ENCODE peak calls at places on chromosomes 6 and 20, in ten cellular contexts. B is stimulated activated CD8-positive, alpha-beta memory T cell treated with anti-CD3 and anti-CD28 coated beads, Interleukin-12 subunit alpha, Interleukin-12 subunit beta, amount 100 ng/mL, for 1 hour; A is cardiac muscle cell; C is caudate nucleus; M is mucosa of gallbladder; K is endodermal cell; N is NCI-H1105; H is stimulated activated CD4-positive, alpha-beta T cell treated with anti-CD3 and anti-CD28 coated beads, TNF-alpha, amount 100 ng/mL, for 4 hours; Z is activated CD4-positive, alpha-beta T cell treated with anti-CD3 and anti-CD28 coated beads, Interleukin-2, amount 50 U/mL, for 1 hour; V is GM12865. R is an unnamed sample.

GRCh38 chr6:166381733-166382499 is 824 bp downstream of the MPC1 start:
- DNase-seq in K (peak; percentile 95), A (peak; percentile 54), N (peak; percentile 85), C (no peak), M (peak; percentile 85), Z (peak; percentile 64), H (peak; percentile 33), V (peak; percentile 89), B (peak; percentile 31), R (peak; percentile 84)

GRCh38 chr6:132320007-132320406 is 81.3 kb downstream of the MOXD1 start:
- DNase-seq in H (no peak), M (no peak), C (no peak), V (peak; percentile 5), Z (no peak), A (peak; percentile 45), N (no peak), B (no peak), K (no peak), R (no peak)

GRCh38 chr6:43368517-43369160 is 808 bp downstream of the ZNF318 start:
- DNase-seq in V (no peak), K (peak; percentile 78), C (no peak), Z (no peak), M (peak; percentile 27), H (no peak), B (no peak), N (no peak), A (peak; percentile 55), R (peak; percentile 79)

GRCh38 chr6:34235605-34236422 is 859 bp upstream of the HMGA1 start:
- DNase-seq in M (peak; percentile 53), H (peak; percentile 56), B (peak; percentile 51), Z (peak; percentile 66), C (no peak), A (peak; percentile 80), N (no peak), V (peak; percentile 82), K (no peak), R (peak; percentile 95)

GRCh38 chr20:50163570-50164317 is 10.2 kb upstream of the PEDS1 start:
- DNase-seq in A (peak; percentile 36), C (no peak), M (no peak), Z (no peak), B (no peak), H (no peak), V (no peak), K (no peak), N (no peak), R (no peak)

GRCh38 chr6:114227944-114228343 is 114.9 kb downstream of the HS3ST5 start:
- DNase-seq in H (no peak), K (no peak), B (no peak), M (no peak), Z (no peak), A (no peak), C (no peak), N (no peak), V (no peak), R (no peak)

GRCh38 chr6:83592770-83593394 is 80.5 kb downstream of the PRSS35 start:
- DNase-seq in K (peak; percentile 69), C (no peak), H (no peak), M (no peak), A (peak; percentile 21), B (no peak), N (no peak), Z (no peak), V (peak; percentile 74), R (peak; percentile 77)

GRCh38 chr20:16415079-16415478 is 158.2 kb downstream of the KIF16B start:
- DNase-seq in C (no peak), Z (no peak), H (no peak), K (no peak), A (peak; percentile 38), B (no peak), N (no peak), V (no peak), M (no peak), R (no peak)

GRCh38 chr6:11236351-11236750 is 3.9 kb upstream of the NEDD9 start:
- DNase-seq in B (no peak), H (no peak), C (no peak), Z (peak; percentile 29), K (no peak), V (peak; percentile 67), N (no peak), A (no peak), M (no peak), R (no peak)

GRCh38 chr20:63187338-63188158 is 28.4 kb downstream of the YTHDF1 start:
- DNase-seq in M (no peak), V (no peak), K (no peak), A (no peak), B (no peak), C (no peak), N (no peak), H (no peak), Z (no peak), R (no peak)

GRCh38 chr20:37398750-37399621 is 53.0 kb downstream of the SRC start:
- DNase-seq in A (no peak), V (no peak), N (no peak), Z (no peak), H (no peak), C (no peak), K (no peak), M (no peak), B (no peak), R (no peak)

GRCh38 chr20:825710-826421 is 7.6 kb upstream of the FAM110A start:
- DNase-seq in Z (no peak), N (no peak), M (no peak), B (no peak), V (no peak), A (no peak), C (no peak), K (no peak), H (no peak), R (no peak)

GRCh38 chr20:34525709-34526416 is 9.6 kb downstream of the DYNLRB1 start:
- DNase-seq in K (no peak), H (no peak), A (peak; percentile 96), N (no peak), M (peak; percentile 90), C (no peak), V (no peak), B (no peak), Z (no peak), R (no peak)

GRCh38 chr6:37493047-37493995 is 6.4 kb downstream of the CCDC167 start:
- DNase-seq in V (no peak), H (no peak), C (no peak), Z (no peak), K (no peak), A (no peak), B (no peak), N (peak; percentile 94), M (no peak), R (peak; percentile 28)